ENCODE peak calls at places on chromosomes 3 and 15, in eight cellular contexts. J is NCI-H510A treated with DMSO at 0.1 percent for 48 hours; P is KBM-7; I is GM04504; Z is stimulated activated CD4-positive, alpha-beta T cell treated with anti-CD3 and anti-CD28 coated beads, TNF-alpha, amount 100 ng/mL, for 1 hour; X is T-helper 2 cell; S is CD8-positive, alpha-beta T cell; R is activated CD4-positive, alpha-beta T cell treated with anti-CD3 and anti-CD28 coated beads, Interleukin-2, amount 10 ng/mL, durations not matched to agents 7 days and 5 days. W is an unnamed sample.

GRCh38 chr15:52208306-52208946 is 17.2 kb upstream of the GNB5 start:
- DNase-seq in X (peak), J (peak), P (peak), R (peak), I (peak), S (peak), Z (peak), W (peak)

GRCh38 chr3:8492744-8493511 is 8.7 kb upstream of the LMCD1 start:
- DNase-seq in X (no peak), J (no peak), I (no peak), R (no peak), S (no peak), Z (no peak), P (no peak), W (no peak)

GRCh38 chr3:111668321-111668720 is 73.2 kb upstream of the ZBED2 start:
- DNase-seq in X (no peak), J (no peak), Z (no peak), S (no peak), P (no peak), I (no peak), R (no peak), W (no peak)

GRCh38 chr3:106428565-106428994 is 559.8 kb upstream of the CBLB start:
- DNase-seq in R (no peak), P (peak), Z (no peak), I (peak), S (no peak), J (no peak), X (no peak), W (no peak)

GRCh38 chr15:47293763-47294162 is 423.5 kb upstream of the SEMA6D start:
- DNase-seq in X (no peak), J (no peak), P (no peak), S (no peak), I (peak), Z (no peak), R (no peak), W (no peak)

GRCh38 chr3:11007534-11007933 is 15.0 kb downstream of the SLC6A1 start:
- DNase-seq in R (no peak), P (no peak), Z (no peak), J (no peak), I (no peak), X (no peak), S (no peak), W (no peak)

GRCh38 chr15:92184679-92185230 is 208.9 kb upstream of the ST8SIA2 start:
- DNase-seq in R (no peak), X (no peak), S (no peak), Z (no peak), J (no peak), P (no peak), I (no peak), W (no peak)

GRCh38 chr3:157335677-157336076 is 101.0 kb upstream of the PTX3 start:
- DNase-seq in P (no peak), J (no peak), R (no peak), S (no peak), X (no peak), Z (no peak), I (no peak), W (no peak)

GRCh38 chr3:55191911-55192787 is 264.3 kb upstream of the LRTM1 start:
- DNase-seq in R (no peak), J (no peak), P (no peak), S (no peak), Z (no peak), X (no peak), I (peak), W (no peak)

GRCh38 chr15:97189152-97189551 is 771.4 kb upstream of the ARRDC4 start:
- DNase-seq in X (no peak), J (no peak), S (no peak), I (no peak), P (no peak), Z (no peak), R (no peak), W (no peak)

GRCh38 chr15:57607570-57608000 is 15.9 kb downstream of the MYZAP start:
- DNase-seq in Z (no peak), P (no peak), S (no peak), J (no peak), I (peak), R (no peak), X (no peak), W (no peak)

GRCh38 chr15:98776607-98777281 is 128.4 kb downstream of the IGF1R start:
- DNase-seq in J (no peak), X (no peak), S (peak), Z (no peak), I (peak), P (peak), R (peak), W (peak)

GRCh38 chr15:39396979-39397615 is 183.8 kb upstream of the THBS1 start:
- DNase-seq in Z (no peak), X (no peak), I (no peak), S (no peak), J (no peak), R (no peak), P (peak), W (no peak)

GRCh38 chr15:42402806-42403205 is 43.5 kb downstream of the CAPN3 start:
- DNase-seq in J (no peak), R (no peak), P (peak), I (no peak), Z (no peak), X (no peak), S (no peak), W (no peak)

GRCh38 chr3:129344540-129345220 is 66.0 kb downstream of the HMCES start:
- DNase-seq in S (no peak), I (no peak), Z (no peak), R (no peak), P (no peak), X (no peak), J (no peak), W (no peak)

GRCh38 chr15:79437275-79438000 is 5.3 kb downstream of the MINAR1 start:
- DNase-seq in R (no peak), J (no peak), I (no peak), X (no peak), S (no peak), Z (no peak), P (no peak), W (no peak)

GRCh38 chr3:42394579-42395288 is 15.7 kb downstream of the LYZL4 start:
- DNase-seq in R (no peak), J (peak), I (no peak), Z (no peak), X (no peak), P (no peak), S (no peak), W (no peak)

GRCh38 chr3:30578479-30578878 is 27.9 kb upstream of the TGFBR2 start:
- DNase-seq in J (no peak), Z (no peak), X (no peak), I (peak), P (no peak), R (no peak), S (no peak), W (no peak)

GRCh38 chr15:33358303-33358702 is 47.5 kb downstream of the RYR3 start:
- DNase-seq in R (no peak), I (no peak), X (no peak), Z (no peak), J (no peak), S (no peak), P (no peak), W (no peak)

GRCh38 chr3:169667380-169667671 is 3.8 kb upstream of the MECOM start:
- DNase-seq in X (no peak), S (no peak), Z (no peak), I (no peak), R (no peak), P (no peak), J (no peak), W (no peak)

GRCh38 chr15:95826831-95827230 is 503.7 kb upstream of the NR2F2 start:
- DNase-seq in X (no peak), Z (no peak), P (no peak), S (no peak), R (no peak), J (no peak), I (no peak), W (no peak)

GRCh38 chr3:11671648-11672100 is 28.0 kb upstream of the VGLL4 start:
- DNase-seq in X (no peak), J (no peak), R (no peak), S (no peak), Z (no peak), P (peak), I (peak), W (no peak)

GRCh38 chr3:12393894-12394293 is 90.4 kb upstream of the TSEN2 start:
- DNase-seq in Z (no peak), R (no peak), X (no peak), I (peak), S (no peak), J (no peak), P (no peak), W (no peak)

GRCh38 chr3:27357665-27358258 is 11.4 kb downstream of the NEK10 start:
- DNase-seq in P (peak), X (no peak), J (peak), Z (peak), I (peak), S (peak), R (peak), W (no peak)

GRCh38 chr3:48086736-48087470 is 70.7 kb upstream of the MAP4 start:
- DNase-seq in X (no peak), P (peak), S (no peak), R (no peak), Z (no peak), I (peak), J (no peak), W (no peak)